ENCODE peak calls at places on chromosomes 16 and 17, in five cellular contexts. B is suprapubic skin, W is transverse colon, Y is sigmoid colon, R is A549. I is an unnamed sample.

GRCh38 chr16:3578121-3578520 is 918 bp upstream of the NLRC3 start:
- DNase-seq in B (no peak), W (peak), R (no peak), Y (no peak), I (no peak)

GRCh38 chr16:2756288-2757015 is 4.0 kb downstream of the SRRM2 start:
- DNase-seq in W (no peak), Y (no peak), B (no peak), R (no peak), I (no peak)

GRCh38 chr16:30904114-30904780 is 7.8 kb downstream of the CTF1 start:
- DNase-seq in B (no peak), Y (no peak), R (no peak), W (no peak), I (no peak)

GRCh38 chr16:27764869-27765675 is 215.1 kb downstream of the KATNIP start:
- DNase-seq in B (no peak), R (no peak), W (no peak), Y (no peak), I (no peak)

GRCh38 chr17:79837888-79838540 is 1.2 kb downstream of the CBX4 start:
- DNase-seq in Y (no peak), B (no peak), R (no peak), W (peak), I (peak)

GRCh38 chr17:65685110-65685509 is 123.7 kb upstream of the AXIN2 start:
- DNase-seq in R (no peak), B (no peak), Y (no peak), W (no peak), I (no peak)

GRCh38 chr17:63040816-63041215 is 74.8 kb downstream of the TANC2 start:
- DNase-seq in Y (no peak), W (no peak), B (no peak), R (no peak), I (no peak)

GRCh38 chr16:69844441-69844840 is 82.3 kb downstream of the WWP2 start:
- DNase-seq in R (no peak), Y (no peak), W (no peak), B (no peak), I (no peak)

GRCh38 chr17:50903604-50904521 is 37.7 kb upstream of the TOB1 start:
- DNase-seq in R (no peak), W (no peak), Y (no peak), B (no peak), I (no peak)

GRCh38 chr16:15578824-15579223 is 64.1 kb downstream of the MARF1 start:
- DNase-seq in B (no peak), Y (no peak), R (no peak), W (no peak), I (no peak)

GRCh38 chr17:59870482-59870881 is 22.3 kb downstream of the TUBD1 start:
- DNase-seq in B (no peak), R (no peak), Y (peak), W (no peak), I (no peak)
- H3K27ac ChIP-seq in B (no peak), R (no peak), Y (no peak), W (no peak), I (no peak)

DNA sequence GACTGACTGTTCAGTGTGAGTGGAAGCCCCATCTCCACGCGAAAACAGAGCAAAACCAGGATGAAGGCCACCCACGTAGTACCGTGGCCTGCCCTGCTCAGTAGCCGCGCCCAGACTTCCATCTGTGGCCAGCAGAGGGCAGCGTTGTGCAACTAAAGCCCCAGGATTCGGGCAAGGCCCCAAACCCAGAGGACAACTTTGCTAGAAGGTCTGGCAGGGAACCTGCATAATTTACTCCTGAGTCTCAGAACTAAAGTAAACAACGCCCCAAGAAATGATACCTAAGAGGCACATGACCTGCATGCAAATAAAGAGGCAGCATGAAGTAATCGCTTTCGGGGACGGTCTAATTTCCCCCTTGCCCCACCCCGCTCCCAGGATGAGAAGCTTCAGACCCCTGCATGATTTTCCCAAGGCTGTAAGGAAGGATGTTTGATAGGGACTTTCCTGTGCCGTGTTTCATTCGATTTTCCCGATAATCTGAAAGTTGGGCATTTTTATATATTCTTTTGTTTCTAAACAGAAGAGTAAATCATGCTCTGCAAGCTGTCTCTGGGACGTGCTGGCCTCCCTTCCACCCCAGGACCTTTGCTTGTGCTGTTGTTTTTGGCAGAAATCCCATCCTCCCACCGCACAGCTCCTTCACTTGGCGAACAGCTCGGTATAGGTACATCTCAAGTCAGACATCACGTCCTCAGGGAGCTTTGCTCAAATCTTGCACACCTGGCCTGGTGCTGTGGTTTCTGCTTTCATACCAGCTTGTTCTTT is 18.6 kb downstream of the HSBP1 start:
- DNase-seq in W (peak), B (peak), Y (peak), R (peak), I (peak)
- TF ChIP-seq EP300 in W (no peak), B (no peak), Y (no peak), R (no peak), I (no peak)

DNA sequence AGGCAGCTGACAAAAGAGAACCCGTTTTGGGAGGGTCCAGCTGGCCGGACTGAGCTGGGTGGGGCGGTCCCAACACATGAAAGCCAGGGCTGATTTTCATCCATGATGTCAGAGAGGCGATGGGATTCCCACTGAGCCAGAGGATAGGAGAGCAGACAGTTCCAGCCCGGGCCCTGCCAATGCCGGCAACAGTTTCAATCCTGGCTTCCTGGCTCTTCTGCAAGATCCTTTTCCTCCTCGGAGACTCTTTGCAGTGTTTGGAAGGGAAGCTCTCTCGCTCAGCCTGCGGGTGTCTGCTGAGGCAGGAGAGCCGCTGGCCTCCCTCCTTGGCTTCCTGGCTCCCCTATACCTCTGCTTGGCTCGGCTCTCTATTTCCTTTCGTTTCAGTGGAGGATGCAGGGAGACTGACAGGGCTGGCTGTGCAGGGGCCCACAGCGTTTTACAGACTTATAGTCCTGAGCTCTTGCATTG is 145.5 kb upstream of the SOX9 start:
- DNase-seq in R (no peak), W (peak), B (peak), Y (peak), I (no peak)
- H3K4me3 ChIP-seq in R (no peak), W (peak), B (peak), Y (peak), I (peak)

GRCh38 chr16:85192233-85192632 is 80.0 kb upstream of the CIBAR2 start:
- DNase-seq in R (no peak), Y (no peak), W (no peak), B (no peak), I (no peak)

GRCh38 chr16:85194528-85195270 is 82.4 kb upstream of the CIBAR2 start:
- DNase-seq in B (no peak), R (no peak), W (no peak), Y (no peak), I (no peak)

GRCh38 chr16:85191341-85191965 is 79.2 kb upstream of the CIBAR2 start:
- DNase-seq in Y (no peak), B (no peak), W (no peak), R (no peak), I (no peak)

GRCh38 chr16:85193876-85194275 is 81.6 kb upstream of the CIBAR2 start:
- DNase-seq in R (no peak), B (no peak), W (no peak), Y (no peak), I (no peak)

GRCh38 chr16:85192736-85193493 is 80.6 kb upstream of the CIBAR2 start:
- DNase-seq in Y (no peak), B (no peak), W (no peak), R (no peak), I (no peak)
- H3K27ac ChIP-seq in Y (peak), B (no peak), W (peak), R (no peak), I (no peak)

I was measured in ovary.